ENCODE peak calls at places on chromosomes 13 and 19, in ten cellular contexts. Q is AG10803, O is lower leg skin, W is neural crest cell, I is nephron progenitor cell, D is GM12865, T is AG09309, F is cardiac muscle cell, V is HFFc6, H is left ventricle myocardium inferior. K is an unnamed sample.

GRCh38 chr13:112791662-112792440 is 102.0 kb downstream of the ATP11A start:
- DNase-seq in Q (no peak), O (no peak), W (no peak), I (no peak), D (no peak), T (no peak), F (no peak), V (no peak), H (no peak), K (no peak)

GRCh38 chr13:25886438-25887214 is 165.2 kb downstream of the SHISA2 start:
- DNase-seq in Q (peak), O (no peak), W (no peak), I (no peak), D (no peak), T (peak), F (peak), V (no peak), H (no peak), K (no peak)

GRCh38 chr19:4120531-4120930 is 3.4 kb downstream of the MAP2K2 start:
- DNase-seq in Q (peak), O (no peak), W (no peak), I (no peak), D (no peak), T (no peak), F (peak), V (peak), H (no peak), K (no peak)

GRCh38 chr19:16368385-16369305 is 44.0 kb downstream of the KLF2 start:
- DNase-seq in Q (no peak), O (no peak), W (no peak), I (no peak), D (no peak), T (no peak), F (no peak), V (no peak), H (no peak), K (no peak)

GRCh38 chr19:49200238-49200862 is 42.8 kb downstream of the TRPM4 start:
- DNase-seq in Q (no peak), O (no peak), W (no peak), I (peak), D (peak), T (no peak), F (no peak), V (no peak), H (no peak), K (no peak)

GRCh38 chr13:35888327-35888940 is 242.7 kb downstream of the DCLK1 start:
- DNase-seq in Q (no peak), O (no peak), W (no peak), I (no peak), D (no peak), T (no peak), F (peak), V (no peak), H (no peak), K (no peak)

GRCh38 chr13:66888698-66889097 is 341.4 kb downstream of the PCDH9 start:
- DNase-seq in Q (no peak), O (no peak), W (no peak), I (no peak), D (no peak), T (no peak), F (no peak), V (no peak), H (no peak), K (no peak)

GRCh38 chr19:4537953-4538600 is 1.8 kb downstream of the LRG1 start:
- DNase-seq in Q (no peak), O (no peak), W (no peak), I (no peak), D (no peak), T (no peak), F (no peak), V (no peak), H (no peak), K (no peak)

GRCh38 chr13:95058680-95059079 is 242.6 kb downstream of the ABCC4 start:
- DNase-seq in Q (no peak), O (no peak), W (no peak), I (no peak), D (no peak), T (no peak), F (no peak), V (no peak), H (no peak), K (no peak)

GRCh38 chr19:12244370-12244769 is 50.3 kb downstream of the ZNF44 start:
- DNase-seq in Q (no peak), O (no peak), W (no peak), I (no peak), D (no peak), T (no peak), F (no peak), V (no peak), H (no peak), K (no peak)
- TF ChIP-seq CTCF in Q (no peak), O (no peak), W (peak), I (no peak), D (no peak), T (no peak), F (no peak), V (no peak), H (peak), K (no peak)

DNA sequence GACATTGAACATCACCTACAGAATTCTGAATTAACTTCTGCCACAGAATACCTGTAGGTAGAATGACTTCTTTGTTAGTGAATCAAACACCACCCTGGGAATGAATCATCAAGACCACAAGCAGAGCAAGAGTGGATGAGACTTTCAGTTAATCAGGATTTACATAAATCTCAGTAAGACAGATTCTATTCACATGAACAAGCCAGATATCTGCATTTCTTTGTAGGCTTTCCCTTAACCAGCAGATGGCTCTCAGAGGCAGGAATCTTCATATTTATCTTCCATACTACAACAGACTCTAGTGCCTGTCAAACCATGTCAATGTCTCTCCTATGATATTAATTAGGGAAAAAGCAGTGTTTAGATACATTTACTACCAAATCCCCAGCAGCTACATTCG is 412.1 kb downstream of the KLF12 start:
- DNase-seq in Q (peak), O (no peak), W (no peak), I (no peak), D (peak), T (peak), F (peak), V (peak), H (no peak), K (no peak)
- TF ChIP-seq CTCF in Q (peak), O (no peak), W (peak), I (no peak), D (peak), T (peak), F (peak), V (peak), H (no peak), K (no peak)

GRCh38 chr19:5997371-5997770 is 19.4 kb upstream of the RANBP3 start:
- DNase-seq in Q (no peak), O (no peak), W (no peak), I (peak), D (no peak), T (no peak), F (no peak), V (no peak), H (no peak), K (no peak)
- TF ChIP-seq CTCF in Q (no peak), O (no peak), W (peak), I (peak), D (no peak), T (no peak), F (no peak), V (peak), H (no peak), K (no peak)

GRCh38 chr19:19732579-19733501 is at the start of gene ZNF14:
- DNase-seq in Q (peak), O (peak), W (peak), I (peak), D (peak), T (peak), F (peak), V (peak), H (peak), K (peak)
- TF ChIP-seq CTCF in Q (peak), O (no peak), W (peak), I (no peak), D (peak), T (peak), F (peak), V (peak), H (peak), K (no peak)

GRCh38 chr19:30878456-30878855 is 470.8 kb downstream of the TSHZ3 start:
- DNase-seq in Q (no peak), O (no peak), W (no peak), I (no peak), D (no peak), T (no peak), F (no peak), V (no peak), H (no peak), K (no peak)

GRCh38 chr19:30880151-30880550 is 469.1 kb downstream of the TSHZ3 start:
- DNase-seq in Q (no peak), O (no peak), W (no peak), I (no peak), D (no peak), T (no peak), F (no peak), V (no peak), H (no peak), K (no peak)

GRCh38 chr19:30880551-30880950 is 468.7 kb downstream of the TSHZ3 start:
- DNase-seq in Q (no peak), O (no peak), W (no peak), I (no peak), D (no peak), T (no peak), F (no peak), V (no peak), H (no peak), K (no peak)

GRCh38 chr19:30877591-30878230 is 471.5 kb downstream of the TSHZ3 start:
- DNase-seq in Q (no peak), O (peak), W (no peak), I (no peak), D (no peak), T (no peak), F (no peak), V (no peak), H (no peak), K (no peak)

GRCh38 chr19:30879225-30879624 is 470.0 kb downstream of the TSHZ3 start:
- DNase-seq in Q (no peak), O (no peak), W (no peak), I (no peak), D (no peak), T (no peak), F (no peak), V (no peak), H (no peak), K (no peak)
- TF ChIP-seq CTCF in Q (no peak), O (no peak), W (no peak), I (no peak), D (no peak), T (no peak), F (no peak), V (no peak), H (no peak), K (no peak)

GRCh38 chr13:51249767-51250741 is 27.9 kb downstream of the FAM124A start:
- DNase-seq in Q (no peak), O (no peak), W (no peak), I (no peak), D (peak), T (no peak), F (no peak), V (no peak), H (no peak), K (no peak)
- TF ChIP-seq CTCF in Q (peak), O (no peak), W (peak), I (peak), D (peak), T (peak), F (peak), V (peak), H (peak), K (no peak)

K was measured in activated B cell treated with CpG ODN at 0.5 μM for 24 hours.